ENCODE peak calls at places on chromosome 9, in nine cellular contexts. S is transverse colon, I is HCT116, R is lower leg skin, F is stomach, X is GM12891, D is IMR-90, K is A549, O is suprapubic skin. Z is an unnamed sample.

GRCh38 chr9:110626109-110626829 is 42.3 kb upstream of the MUSK start:
- DNase-seq in S (no peak), I (no peak), R (no peak), F (no peak), X (no peak), D (peak; percentile 98), K (no peak), O (no peak), Z (no peak)

GRCh38 chr9:95793924-95794828 is 81.3 kb upstream of the ERCC6L2 start:
- DNase-seq in S (no peak), I (no peak), R (no peak), F (no peak), X (no peak), D (peak; percentile 98), K (no peak), O (no peak), Z (peak; percentile 54)

GRCh38 chr9:106956971-106957370 is 94.0 kb downstream of the ZNF462 start:
- DNase-seq in S (no peak), I (no peak), R (no peak), F (no peak), X (no peak), D (peak; percentile 38), K (no peak), O (no peak), Z (no peak)

GRCh38 chr9:23088932-23089364 is 642.3 kb downstream of the DMRTA1 start:
- DNase-seq in S (no peak), I (no peak), R (no peak), F (no peak), X (no peak), D (no peak), K (no peak), O (no peak), Z (no peak)

GRCh38 chr9:119368681-119369581 is at the start of gene BRINP1:
- DNase-seq in S (no peak), I (no peak), R (no peak), F (no peak), X (no peak), D (no peak), K (peak; percentile 7), O (no peak), Z (no peak)

GRCh38 chr9:138112090-138112748 is 234.6 kb downstream of the CACNA1B start:
- DNase-seq in S (no peak), I (no peak), R (no peak), F (peak; percentile 14), X (no peak), D (no peak), K (no peak), O (no peak), Z (no peak)

GRCh38 chr9:88658311-88658822 is 123.4 kb downstream of the NXNL2 start:
- DNase-seq in S (no peak), I (no peak), R (peak; percentile 44), F (no peak), X (no peak), D (no peak), K (no peak), O (peak; percentile 78), Z (no peak)

GRCh38 chr9:110161940-110162339 is 46.0 kb downstream of the C9orf152 start:
- DNase-seq in S (no peak), I (no peak), R (no peak), F (no peak), X (no peak), D (no peak), K (no peak), O (no peak), Z (no peak)

GRCh38 chr9:114300846-114301797 is 21.8 kb upstream of the ORM1 start:
- DNase-seq in S (peak; percentile 4), I (no peak), R (no peak), F (peak; percentile 22), X (no peak), D (no peak), K (no peak), O (peak; percentile 47), Z (no peak)

GRCh38 chr9:93296889-93297480 is 113.0 kb downstream of the WNK2 start:
- DNase-seq in S (no peak), I (no peak), R (no peak), F (no peak), X (peak; percentile 11), D (no peak), K (no peak), O (no peak), Z (no peak)

GRCh38 chr9:129111762-129112151 is 542 bp downstream of the PTPA start:
- DNase-seq in S (peak; percentile 49), I (no peak), R (peak; percentile 36), F (peak; percentile 47), X (peak; percentile 54), D (peak; percentile 45), K (peak; percentile 36), O (peak; percentile 78), Z (peak; percentile 69)

GRCh38 chr9:124164800-124165199 is 92.9 kb upstream of the NEK6 start:
- DNase-seq in S (no peak), I (no peak), R (peak; percentile 49), F (no peak), X (no peak), D (no peak), K (no peak), O (peak; percentile 83), Z (no peak)

GRCh38 chr9:99819123-99819483 is 2.6 kb upstream of the NR4A3 start:
- DNase-seq in S (no peak), I (no peak), R (no peak), F (no peak), X (no peak), D (no peak), K (no peak), O (no peak), Z (no peak)

GRCh38 chr9:99820330-99821186 is 1.1 kb upstream of the NR4A3 start:
- DNase-seq in S (peak; percentile 66), I (no peak), R (peak; percentile 74), F (peak; percentile 68), X (peak; percentile 23), D (peak; percentile 89), K (peak; percentile 43), O (peak; percentile 91), Z (peak; percentile 44)

GRCh38 chr9:99818439-99818992 is 3.2 kb upstream of the NR4A3 start:
- DNase-seq in S (no peak), I (no peak), R (no peak), F (no peak), X (no peak), D (no peak), K (no peak), O (no peak), Z (no peak)

GRCh38 chr9:99821187-99822095 is at the start of gene NR4A3:
- DNase-seq in S (peak; percentile 95), I (peak; percentile 96), R (peak; percentile 90), F (peak; percentile 96), X (peak; percentile 51), D (peak; percentile 99), K (peak; percentile 92), O (peak; percentile 97), Z (peak; percentile 99)

GRCh38 chr9:99819484-99820329 is 2.0 kb upstream of the NR4A3 start:
- DNase-seq in S (peak; percentile 92), I (peak; percentile 93), R (peak; percentile 90), F (peak; percentile 91), X (peak; percentile 74), D (peak; percentile 96), K (peak; percentile 78), O (peak; percentile 96), Z (peak; percentile 97)
- TF ChIP-seq POLR2A in S (peak; percentile 86), I (no peak), R (no peak), F (peak; percentile 80), X (peak; percentile 90), D (peak; percentile 82), K (peak; percentile 81), O (peak; percentile 91), Z (peak; percentile 91)

GRCh38 chr9:98146101-98146991 is 27.3 kb upstream of the TRIM14 start:
- DNase-seq in S (peak; percentile 91), I (no peak), R (peak; percentile 82), F (peak; percentile 92), X (no peak), D (peak; percentile 27), K (peak; percentile 77), O (peak; percentile 80), Z (peak; percentile 81)
- TF ChIP-seq POLR2A in S (peak; percentile 58), I (no peak), R (no peak), F (no peak), X (no peak), D (no peak), K (no peak), O (no peak), Z (no peak)

DNA sequence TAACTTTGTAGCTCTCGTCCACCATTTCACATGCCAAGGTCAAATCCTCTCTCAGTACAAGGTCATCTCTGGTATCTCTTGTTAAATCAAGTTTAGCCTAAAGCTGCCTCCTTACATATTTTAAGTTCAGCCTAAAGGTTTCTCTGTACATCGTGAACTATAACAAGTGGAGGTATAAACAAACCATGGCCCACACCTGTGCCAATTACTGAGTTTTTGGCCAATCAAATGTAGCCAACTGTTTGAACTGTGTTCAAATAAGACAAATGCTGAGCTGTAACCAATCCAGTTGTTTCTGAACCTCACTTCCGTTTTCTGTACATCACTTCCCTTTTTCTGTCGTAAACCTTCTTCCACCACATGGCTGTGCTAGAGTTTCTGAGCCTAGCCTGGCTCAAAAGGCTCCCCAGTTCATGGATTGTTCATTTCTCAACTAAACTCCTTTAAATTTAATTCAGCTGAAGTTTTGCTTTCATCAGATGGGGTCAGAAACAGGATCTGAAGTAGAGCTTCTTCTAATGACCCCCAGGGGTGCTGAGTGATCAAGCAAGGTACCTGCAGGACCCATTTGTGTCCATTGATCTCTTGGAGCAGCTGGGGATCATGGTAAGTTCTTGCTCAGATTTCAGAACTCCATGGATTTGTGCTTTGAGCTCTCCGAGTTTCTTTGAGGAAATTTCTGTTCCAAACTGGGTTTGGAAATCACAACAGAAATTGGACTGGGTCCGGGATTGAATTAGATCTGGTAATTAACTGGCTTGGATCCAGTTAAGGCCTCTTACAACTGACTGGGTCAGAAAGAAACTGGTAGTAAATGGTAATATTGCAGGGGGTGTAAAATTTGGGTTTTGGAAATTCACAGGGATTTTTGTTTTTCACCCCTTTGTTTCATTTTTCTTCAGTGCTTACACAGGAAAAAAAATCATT is 11.0 kb upstream of the NANS start:
- DNase-seq in S (no peak), I (peak; percentile 87), R (no peak), F (no peak), X (no peak), D (no peak), K (no peak), O (no peak), Z (no peak)
- TF ChIP-seq POLR2A in S (no peak), I (peak; percentile 93), R (no peak), F (no peak), X (peak; percentile 67), D (no peak), K (no peak), O (no peak), Z (no peak)

GRCh38 chr9:120839146-120839545 is 3.6 kb downstream of the PSMD5 start:
- DNase-seq in S (no peak), I (no peak), R (no peak), F (no peak), X (no peak), D (peak; percentile 44), K (no peak), O (no peak), Z (no peak)

GRCh38 chr9:120845255-120845654 is 2.5 kb upstream of the PSMD5 start:
- DNase-seq in S (no peak), I (no peak), R (no peak), F (no peak), X (no peak), D (peak; percentile 52), K (no peak), O (no peak), Z (no peak)

GRCh38 chr9:120846251-120846869 is 3.6 kb upstream of the PSMD5 start:
- DNase-seq in S (no peak), I (no peak), R (no peak), F (no peak), X (no peak), D (no peak), K (no peak), O (no peak), Z (no peak)

GRCh38 chr9:120842685-120843485 is at the start of gene PSMD5:
- DNase-seq in S (peak; percentile 98), I (peak; percentile 99), R (peak; percentile 99), F (peak; percentile 98), X (peak; percentile 97), D (peak; percentile 100), K (peak; percentile 99), O (peak; percentile 99), Z (peak; percentile 99)

GRCh38 chr9:120841930-120842684 is 615 bp downstream of the PSMD5 start:
- DNase-seq in S (peak; percentile 16), I (no peak), R (no peak), F (no peak), X (no peak), D (peak; percentile 5), K (peak; percentile 16), O (peak; percentile 66), Z (no peak)
- TF ChIP-seq POLR2A in S (no peak), I (no peak), R (no peak), F (no peak), X (no peak), D (no peak), K (no peak), O (no peak), Z (no peak)

Z was measured in H54.